ENCODE peak calls at places on chromosomes 11 and 22, in eight cellular contexts. One of them, this sample, is unnamed.
A peak's percentile ranks its signal among the peaks of the same experiment; 100 is the strongest.

GRCh38 chr11:44842219-44842618 is 108.5 kb downstream of the TP53I11 start:
- DNase-seq in RWPE1: no peak
- DNase-seq in GM13976: no peak
- DNase-seq in neural crest cell: no peak
- DNase-seq in CD4-positive, alpha-beta T cell: no peak
- DNase-seq in MCF 10A: no peak
- DNase-seq in left ventricle myocardium inferior: no peak
- DNase-seq in A549: no peak
- DNase-seq in this sample: no peak

GRCh38 chr22:20972933-20973577 is 6.0 kb downstream of the AIFM3 start:
- DNase-seq in A549: no peak
- DNase-seq in CD4-positive, alpha-beta T cell: no peak
- DNase-seq in MCF 10A: no peak
- DNase-seq in GM13976: no peak
- DNase-seq in neural crest cell: no peak
- DNase-seq in left ventricle myocardium inferior: no peak
- DNase-seq in RWPE1: no peak
- DNase-seq in this sample: no peak

GRCh38 chr11:31645747-31646146 is 136.2 kb downstream of the ELP4 start:
- DNase-seq in A549: peak; percentile 13
- DNase-seq in RWPE1: peak; percentile 73
- DNase-seq in neural crest cell: no peak
- DNase-seq in MCF 10A: peak; percentile 92
- DNase-seq in CD4-positive, alpha-beta T cell: no peak
- DNase-seq in left ventricle myocardium inferior: no peak
- DNase-seq in GM13976: no peak
- DNase-seq in this sample: no peak

GRCh38 chr11:10109836-10110235 is 184.2 kb downstream of the SBF2 start:
- DNase-seq in neural crest cell: no peak
- DNase-seq in RWPE1: no peak
- DNase-seq in GM13976: no peak
- DNase-seq in MCF 10A: peak; percentile 17
- DNase-seq in A549: no peak
- DNase-seq in CD4-positive, alpha-beta T cell: no peak
- DNase-seq in left ventricle myocardium inferior: no peak
- DNase-seq in this sample: no peak

GRCh38 chr11:95592455-95592854 is 197.1 kb downstream of the FAM76B start:
- DNase-seq in A549: no peak
- DNase-seq in RWPE1: no peak
- DNase-seq in GM13976: no peak
- DNase-seq in MCF 10A: no peak
- DNase-seq in left ventricle myocardium inferior: peak; percentile 15
- DNase-seq in neural crest cell: no peak
- DNase-seq in CD4-positive, alpha-beta T cell: no peak
- DNase-seq in this sample: no peak

GRCh38 chr11:15816996-15817395 is 539.4 kb downstream of the SOX6 start:
- DNase-seq in CD4-positive, alpha-beta T cell: no peak
- DNase-seq in left ventricle myocardium inferior: no peak
- DNase-seq in MCF 10A: no peak
- DNase-seq in RWPE1: no peak
- DNase-seq in neural crest cell: no peak
- DNase-seq in A549: no peak
- DNase-seq in GM13976: no peak
- DNase-seq in this sample: no peak

GRCh38 chr11:97000481-97000880 is 610.7 kb downstream of the JRKL start:
- DNase-seq in A549: no peak
- DNase-seq in left ventricle myocardium inferior: no peak
- DNase-seq in neural crest cell: no peak
- DNase-seq in MCF 10A: no peak
- DNase-seq in CD4-positive, alpha-beta T cell: no peak
- DNase-seq in RWPE1: no peak
- DNase-seq in GM13976: no peak
- DNase-seq in this sample: no peak

GRCh38 chr11:134741453-134742227 is 329.6 kb upstream of the B3GAT1 start:
- DNase-seq in A549: no peak
- DNase-seq in RWPE1: no peak
- DNase-seq in neural crest cell: no peak
- DNase-seq in MCF 10A: no peak
- DNase-seq in CD4-positive, alpha-beta T cell: no peak
- DNase-seq in left ventricle myocardium inferior: no peak
- DNase-seq in GM13976: no peak
- DNase-seq in this sample: no peak

GRCh38 chr11:11478687-11479086 is 125.6 kb upstream of the CSNK2A3 start:
- DNase-seq in GM13976: no peak
- DNase-seq in neural crest cell: no peak
- DNase-seq in MCF 10A: no peak
- DNase-seq in left ventricle myocardium inferior: no peak
- DNase-seq in CD4-positive, alpha-beta T cell: no peak
- DNase-seq in RWPE1: no peak
- DNase-seq in A549: no peak
- DNase-seq in this sample: no peak

GRCh38 chr11:96393753-96394348 is 4.0 kb downstream of the JRKL start:
- DNase-seq in CD4-positive, alpha-beta T cell: no peak
- DNase-seq in left ventricle myocardium inferior: no peak
- DNase-seq in RWPE1: peak; percentile 20
- DNase-seq in A549: peak; percentile 20
- DNase-seq in neural crest cell: no peak
- DNase-seq in GM13976: peak; percentile 35
- DNase-seq in MCF 10A: peak; percentile 53
- DNase-seq in this sample: no peak

GRCh38 chr11:57434640-57435546 is 8.0 kb upstream of the SLC43A3 start:
- DNase-seq in neural crest cell: no peak
- DNase-seq in GM13976: no peak
- DNase-seq in RWPE1: peak; percentile 85
- DNase-seq in A549: peak; percentile 69
- DNase-seq in CD4-positive, alpha-beta T cell: no peak
- DNase-seq in MCF 10A: peak; percentile 96
- DNase-seq in left ventricle myocardium inferior: no peak
- DNase-seq in this sample: no peak

GRCh38 chr22:36136475-36136874 is 24.1 kb downstream of the APOL3 start:
- DNase-seq in CD4-positive, alpha-beta T cell: no peak
- DNase-seq in RWPE1: no peak
- DNase-seq in A549: no peak
- DNase-seq in GM13976: no peak
- DNase-seq in neural crest cell: no peak
- DNase-seq in left ventricle myocardium inferior: no peak
- DNase-seq in MCF 10A: peak; percentile 30
- DNase-seq in this sample: no peak

GRCh38 chr22:23180893-23181762 is 819 bp downstream of the BCR start:
- DNase-seq in left ventricle myocardium inferior: peak; percentile 22
- DNase-seq in CD4-positive, alpha-beta T cell: peak; percentile 29
- DNase-seq in GM13976: peak; percentile 66
- DNase-seq in MCF 10A: peak; percentile 24
- DNase-seq in A549: no peak
- DNase-seq in neural crest cell: no peak
- DNase-seq in RWPE1: no peak
- DNase-seq in this sample: no peak

GRCh38 chr11:18230859-18231258 is 5.7 kb downstream of the SAA4 start:
- DNase-seq in left ventricle myocardium inferior: no peak
- DNase-seq in RWPE1: no peak
- DNase-seq in CD4-positive, alpha-beta T cell: no peak
- DNase-seq in A549: no peak
- DNase-seq in GM13976: no peak
- DNase-seq in neural crest cell: no peak
- DNase-seq in MCF 10A: no peak
- DNase-seq in this sample: no peak

GRCh38 chr11:65504671-65505433 is 6.0 kb downstream of the MALAT1 start:
- DNase-seq in left ventricle myocardium inferior: no peak
- DNase-seq in A549: no peak
- DNase-seq in CD4-positive, alpha-beta T cell: no peak
- DNase-seq in neural crest cell: no peak
- DNase-seq in RWPE1: no peak
- DNase-seq in GM13976: no peak
- DNase-seq in MCF 10A: no peak
- DNase-seq in this sample: no peak

DNA sequence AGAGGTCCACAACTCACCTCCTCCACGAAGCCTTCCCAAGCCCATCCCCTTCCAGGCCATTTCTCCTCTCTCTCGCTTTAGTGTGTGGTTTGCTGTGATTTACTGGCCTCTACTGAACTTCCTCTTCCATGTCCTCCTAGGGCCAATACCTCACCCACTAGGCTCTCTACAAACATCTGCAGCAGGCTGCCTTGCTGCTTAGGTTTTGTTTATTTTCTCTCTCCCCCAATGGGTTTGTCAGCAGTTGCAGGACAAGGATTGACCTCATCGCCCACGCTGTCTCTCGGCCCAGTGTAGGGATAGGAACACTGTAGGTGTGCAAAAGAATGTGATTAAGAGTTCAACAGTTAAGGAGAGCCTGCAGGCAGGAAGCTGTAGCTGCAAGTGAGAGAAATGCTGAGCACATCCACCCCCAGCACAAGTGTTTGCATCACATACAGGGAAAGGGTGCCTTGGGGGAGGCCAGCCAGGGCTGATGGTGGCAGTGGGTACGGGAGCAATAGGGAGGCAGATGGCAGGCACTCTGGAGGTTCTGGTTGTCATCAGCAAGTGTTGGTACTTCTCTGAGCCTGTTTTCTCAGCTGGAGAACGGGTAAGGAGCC is 1.4 kb downstream of the PC start:
- DNase-seq in CD4-positive, alpha-beta T cell: no peak
- DNase-seq in neural crest cell: no peak
- DNase-seq in MCF 10A: peak; percentile 77
- DNase-seq in RWPE1: peak; percentile 52
- DNase-seq in GM13976: no peak
- DNase-seq in left ventricle myocardium inferior: no peak
- DNase-seq in A549: no peak
- DNase-seq in this sample: no peak
- TF ChIP-seq CTCF in CD4-positive, alpha-beta T cell: no peak
- TF ChIP-seq CTCF in neural crest cell: no peak
- TF ChIP-seq CTCF in MCF 10A: no peak
- TF ChIP-seq CTCF in RWPE1: no peak
- TF ChIP-seq CTCF in GM13976: no peak
- TF ChIP-seq CTCF in left ventricle myocardium inferior: no peak
- TF ChIP-seq CTCF in A549: no peak
- TF ChIP-seq CTCF in this sample: no peak

GRCh38 chr11:19814421-19814820 is 101.8 kb downstream of the NAV2 start:
- DNase-seq in neural crest cell: no peak
- DNase-seq in MCF 10A: no peak
- DNase-seq in A549: no peak
- DNase-seq in RWPE1: no peak
- DNase-seq in GM13976: no peak
- DNase-seq in CD4-positive, alpha-beta T cell: no peak
- DNase-seq in left ventricle myocardium inferior: no peak
- DNase-seq in this sample: no peak
- TF ChIP-seq CTCF in neural crest cell: no peak
- TF ChIP-seq CTCF in MCF 10A: no peak
- TF ChIP-seq CTCF in A549: no peak
- TF ChIP-seq CTCF in RWPE1: no peak
- TF ChIP-seq CTCF in GM13976: no peak
- TF ChIP-seq CTCF in CD4-positive, alpha-beta T cell: no peak
- TF ChIP-seq CTCF in left ventricle myocardium inferior: no peak
- TF ChIP-seq CTCF in this sample: peak; percentile 56

GRCh38 chr11:73185680-73186293 is 32.3 kb upstream of the P2RY2 start:
- DNase-seq in RWPE1: peak; percentile 79
- DNase-seq in neural crest cell: no peak
- DNase-seq in MCF 10A: peak; percentile 86
- DNase-seq in GM13976: no peak
- DNase-seq in CD4-positive, alpha-beta T cell: no peak
- DNase-seq in A549: peak; percentile 76
- DNase-seq in left ventricle myocardium inferior: no peak
- DNase-seq in this sample: no peak

GRCh38 chr11:73186886-73187285 is 31.2 kb upstream of the P2RY2 start:
- DNase-seq in A549: no peak
- DNase-seq in CD4-positive, alpha-beta T cell: no peak
- DNase-seq in neural crest cell: no peak
- DNase-seq in left ventricle myocardium inferior: no peak
- DNase-seq in RWPE1: no peak
- DNase-seq in MCF 10A: no peak
- DNase-seq in GM13976: no peak
- DNase-seq in this sample: no peak

GRCh38 chr11:73186294-73186850 is 31.7 kb upstream of the P2RY2 start:
- DNase-seq in neural crest cell: no peak
- DNase-seq in left ventricle myocardium inferior: no peak
- DNase-seq in A549: no peak
- DNase-seq in GM13976: no peak
- DNase-seq in CD4-positive, alpha-beta T cell: no peak
- DNase-seq in MCF 10A: peak; percentile 83
- DNase-seq in RWPE1: peak; percentile 75
- DNase-seq in this sample: no peak

GRCh38 chr11:73182824-73183321 is 35.2 kb upstream of the P2RY2 start:
- DNase-seq in MCF 10A: no peak
- DNase-seq in A549: no peak
- DNase-seq in neural crest cell: no peak
- DNase-seq in left ventricle myocardium inferior: peak; percentile 60
- DNase-seq in RWPE1: no peak
- DNase-seq in GM13976: no peak
- DNase-seq in CD4-positive, alpha-beta T cell: no peak
- DNase-seq in this sample: no peak

DNA sequence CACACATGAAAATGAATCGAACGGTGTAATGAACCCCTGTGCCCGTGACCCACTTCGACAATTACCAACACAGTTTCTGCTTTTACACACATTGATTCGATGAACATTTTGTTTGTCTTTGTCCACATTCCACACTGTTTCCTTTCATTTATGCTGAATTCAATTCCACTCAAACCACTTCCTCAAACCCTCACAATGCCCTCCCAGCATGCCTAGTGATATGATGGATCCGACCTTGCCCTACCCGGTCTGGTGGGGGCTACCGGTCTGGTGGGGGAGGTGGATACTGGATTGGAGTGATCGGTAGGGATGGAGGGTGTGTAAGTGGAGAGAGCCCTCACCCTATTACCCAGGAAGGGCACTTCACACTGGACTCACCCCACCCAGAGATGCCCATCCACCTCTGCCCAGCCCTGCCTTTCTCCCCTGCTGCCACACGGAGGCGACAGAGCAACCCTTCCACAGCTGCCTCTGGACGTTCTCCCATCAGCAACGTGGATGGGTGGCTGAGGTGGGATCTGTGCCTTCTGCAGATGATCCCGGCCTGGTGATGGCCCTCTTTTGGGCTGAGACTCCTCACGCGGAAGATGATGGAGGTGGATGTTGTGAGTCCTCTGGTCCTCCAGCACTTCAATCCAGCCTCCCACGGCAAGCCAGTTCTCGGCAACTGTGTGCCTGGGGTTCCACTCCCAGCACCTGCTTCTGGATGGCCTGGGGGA is 33.0 kb upstream of the P2RY2 start:
- DNase-seq in left ventricle myocardium inferior: peak; percentile 68
- DNase-seq in A549: peak; percentile 91
- DNase-seq in MCF 10A: peak; percentile 87
- DNase-seq in CD4-positive, alpha-beta T cell: peak; percentile 30
- DNase-seq in RWPE1: peak; percentile 64
- DNase-seq in neural crest cell: peak; percentile 58
- DNase-seq in GM13976: peak; percentile 76
- DNase-seq in this sample: peak; percentile 51
- TF ChIP-seq CTCF in left ventricle myocardium inferior: peak; percentile 92
- TF ChIP-seq CTCF in A549: peak; percentile 80
- TF ChIP-seq CTCF in MCF 10A: peak; percentile 92
- TF ChIP-seq CTCF in CD4-positive, alpha-beta T cell: peak; percentile 67
- TF ChIP-seq CTCF in RWPE1: no peak
- TF ChIP-seq CTCF in neural crest cell: peak; percentile 75
- TF ChIP-seq CTCF in GM13976: peak; percentile 80
- TF ChIP-seq CTCF in this sample: peak; percentile 95

DNA sequence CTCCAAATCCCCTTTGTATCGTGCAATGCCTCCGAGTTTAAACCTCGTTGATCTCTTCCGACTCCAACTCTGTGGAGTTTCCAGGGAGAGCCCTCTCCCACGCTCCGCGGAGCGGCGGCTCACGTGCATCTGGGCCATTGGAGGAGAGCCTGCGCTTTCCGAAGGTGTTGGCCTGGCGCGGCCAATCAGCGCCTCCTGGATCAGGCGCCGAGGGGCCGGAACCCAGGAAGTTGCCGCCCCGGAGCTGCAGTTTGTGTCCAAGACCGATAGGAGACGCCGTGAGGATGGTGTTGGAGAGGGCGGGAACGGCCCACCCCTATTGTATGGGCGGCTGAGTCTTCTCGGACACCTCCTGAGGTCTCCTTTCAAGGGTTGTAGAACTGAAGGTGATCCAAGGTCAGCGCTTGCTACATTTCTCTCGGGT is 1.6 kb downstream of the ADAMTS15 start:
- DNase-seq in RWPE1: no peak
- DNase-seq in neural crest cell: peak; percentile 71
- DNase-seq in A549: no peak
- DNase-seq in MCF 10A: no peak
- DNase-seq in left ventricle myocardium inferior: peak; percentile 91
- DNase-seq in GM13976: no peak
- DNase-seq in CD4-positive, alpha-beta T cell: no peak
- DNase-seq in this sample: no peak
- TF ChIP-seq CTCF in RWPE1: no peak
- TF ChIP-seq CTCF in neural crest cell: peak; percentile 52
- TF ChIP-seq CTCF in A549: no peak
- TF ChIP-seq CTCF in MCF 10A: no peak
- TF ChIP-seq CTCF in left ventricle myocardium inferior: peak; percentile 83
- TF ChIP-seq CTCF in GM13976: no peak
- TF ChIP-seq CTCF in CD4-positive, alpha-beta T cell: no peak
- TF ChIP-seq CTCF in this sample: peak; percentile 42

This sample was measured in D721Med.